ENCODE peak calls at places on chromosomes 7 and 10, in eight cellular contexts. D is ovary, L is prostate gland, H is HepG2, S is IMR-90, U is testis, O is uterus, E is adrenal gland. X is an unnamed sample.

GRCh38 chr7:121158665-121159064 is 170.1 kb upstream of the WNT16 start:
- DNase-seq in O (no peak), U (no peak), H (no peak), S (no peak), D (no peak), E (no peak), L (no peak), X (no peak)

GRCh38 chr10:118594392-118595063 is 920 bp downstream of the PRLHR start:
- DNase-seq in U (peak), L (no peak), S (peak), D (peak), H (no peak), E (peak), O (peak), X (no peak)

GRCh38 chr7:101903505-101903849 is 86.1 kb downstream of the CUX1 start:
- DNase-seq in O (no peak), U (no peak), E (no peak), S (no peak), D (no peak), H (no peak), L (no peak), X (no peak)

GRCh38 chr10:22740180-22740579 is 25.8 kb upstream of the PIP4K2A start:
- DNase-seq in U (no peak), L (no peak), D (no peak), O (no peak), S (peak), E (no peak), H (peak), X (no peak)

GRCh38 chr10:125035136-125035535 is 93.2 kb downstream of the ZRANB1 start:
- DNase-seq in H (peak), E (no peak), L (no peak), O (no peak), U (no peak), D (no peak), S (peak), X (no peak)

GRCh38 chr7:144027070-144027469 is 21.7 kb upstream of the OR2A5 start:
- DNase-seq in D (no peak), E (no peak), U (no peak), O (no peak), S (peak), L (no peak), H (peak), X (no peak)

GRCh38 chr10:35640474-35640873 is 1.6 kb downstream of the FZD8 start:
- DNase-seq in S (peak), U (peak), O (peak), D (peak), H (peak), L (peak), E (peak), X (no peak)

GRCh38 chr10:87054373-87055295 is 34.5 kb downstream of the FAM25A start:
- DNase-seq in L (no peak), U (no peak), E (peak), S (peak), D (no peak), H (no peak), O (no peak), X (no peak)

GRCh38 chr7:127290801-127291361 is 38.1 kb upstream of the GRM8 start:
- DNase-seq in E (no peak), H (no peak), L (no peak), U (no peak), O (no peak), D (no peak), S (peak), X (no peak)

GRCh38 chr10:125850766-125851731 is 27.7 kb downstream of the BCCIP start:
- DNase-seq in L (no peak), H (no peak), U (no peak), D (no peak), S (no peak), E (no peak), O (no peak), X (no peak)

GRCh38 chr10:122140477-122140902 is 130.6 kb upstream of the BTBD16 start:
- DNase-seq in L (no peak), U (no peak), E (no peak), S (peak), H (no peak), O (peak), D (no peak), X (no peak)

GRCh38 chr10:124864421-124865193 is 63.0 kb downstream of the ABRAXAS2 start:
- DNase-seq in U (no peak), L (peak), O (no peak), S (no peak), H (peak), D (no peak), E (peak), X (no peak)

GRCh38 chr10:22677333-22677732 is 37.0 kb downstream of the PIP4K2A start:
- DNase-seq in H (no peak), U (no peak), E (no peak), L (no peak), O (no peak), S (no peak), D (no peak), X (no peak)

GRCh38 chr7:70376561-70377031 is 755.3 kb upstream of the GALNT17 start:
- DNase-seq in U (no peak), S (no peak), D (no peak), H (no peak), L (no peak), O (no peak), E (no peak), X (no peak)

GRCh38 chr7:30430300-30430699 is 48.3 kb downstream of the NOD1 start:
- DNase-seq in U (no peak), H (no peak), S (no peak), E (peak), D (no peak), O (no peak), L (peak), X (no peak)

GRCh38 chr7:149707448-149707886 is 65.9 kb downstream of the ZNF467 start:
- DNase-seq in L (no peak), E (peak), D (no peak), S (no peak), O (no peak), H (peak), U (peak), X (no peak)

GRCh38 chr7:158263964-158264748 is 323.5 kb downstream of the PTPRN2 start:
- DNase-seq in O (no peak), S (no peak), E (no peak), D (no peak), L (no peak), U (no peak), H (peak), X (no peak)

GRCh38 chr7:96331233-96331632 is 9.3 kb upstream of the SLC25A13 start:
- DNase-seq in S (no peak), U (no peak), E (no peak), O (no peak), H (peak), L (no peak), D (no peak), X (no peak)

GRCh38 chr10:77926566-77927342 is at the start of gene DLG5:
- DNase-seq in H (no peak), S (peak), O (peak), L (peak), U (peak), D (peak), E (peak), X (no peak)

GRCh38 chr7:64914557-64914956 is 11.5 kb downstream of the ZNF273 start:
- DNase-seq in L (no peak), E (no peak), O (no peak), S (no peak), D (no peak), H (no peak), U (no peak), X (no peak)

GRCh38 chr7:128458956-128459355 is 3.3 kb downstream of the HILPDA start:
- DNase-seq in H (no peak), U (no peak), L (no peak), D (no peak), E (no peak), S (no peak), O (no peak), X (no peak)

GRCh38 chr10:131002031-131002861 is 309.3 kb downstream of the TCERG1L start:
- DNase-seq in D (no peak), L (no peak), E (no peak), O (no peak), H (no peak), U (peak), S (no peak), X (peak)

GRCh38 chr10:30373596-30374327 is 24.7 kb upstream of the MTPAP start:
- DNase-seq in O (no peak), H (no peak), E (no peak), L (no peak), S (no peak), U (no peak), D (no peak), X (no peak)

GRCh38 chr10:46006219-46006618 is 24.2 kb downstream of the NCOA4 start:
- DNase-seq in S (peak), O (no peak), L (no peak), U (no peak), D (no peak), H (no peak), E (no peak), X (no peak)

GRCh38 chr7:95430864-95431263 is 4.0 kb downstream of the PON2 start:
- DNase-seq in E (no peak), S (peak), D (no peak), L (no peak), U (no peak), O (no peak), H (peak), X (no peak)

GRCh38 chr7:99720370-99721128 is 14.4 kb downstream of the CYP3A7 start:
- DNase-seq in U (no peak), S (no peak), D (no peak), E (no peak), O (no peak), H (peak), L (no peak), X (no peak)

GRCh38 chr10:71061472-71061871 is 150.9 kb upstream of the UNC5B start:
- DNase-seq in E (no peak), D (no peak), H (no peak), U (no peak), S (no peak), L (no peak), O (no peak), X (no peak)

GRCh38 chr10:71084061-71084817 is 128.1 kb upstream of the UNC5B start:
- DNase-seq in O (no peak), L (no peak), E (peak), H (no peak), U (peak), D (peak), S (no peak), X (peak)

GRCh38 chr7:78279035-78279434 is 480.5 kb downstream of the PHTF2 start:
- DNase-seq in O (no peak), S (peak), U (no peak), L (no peak), D (no peak), E (no peak), H (no peak), X (no peak)

GRCh38 chr7:108596560-108596959 is 26.9 kb downstream of the DNAJB9 start:
- DNase-seq in H (no peak), S (no peak), O (no peak), E (no peak), L (no peak), U (no peak), D (no peak), X (no peak)
- TF ChIP-seq CTCF in H (no peak), S (no peak), O (no peak), E (no peak), L (no peak), U (no peak), D (no peak), X (no peak)

GRCh38 chr10:73734796-73735305 is 9.3 kb upstream of the SEC24C start:
- DNase-seq in O (no peak), H (no peak), S (no peak), U (no peak), D (no peak), E (no peak), L (no peak), X (no peak)

GRCh38 chr10:73732426-73732825 is 11.7 kb upstream of the SEC24C start:
- DNase-seq in D (no peak), S (no peak), E (no peak), L (no peak), O (no peak), U (no peak), H (no peak), X (no peak)

GRCh38 chr10:73732931-73733623 is 11.1 kb upstream of the SEC24C start:
- DNase-seq in D (no peak), S (no peak), O (no peak), E (no peak), H (no peak), L (no peak), U (no peak), X (no peak)

GRCh38 chr10:73731588-73732375 is 12.4 kb upstream of the SEC24C start:
- DNase-seq in O (no peak), L (no peak), E (no peak), S (no peak), H (no peak), D (peak), U (no peak), X (no peak)

DNA sequence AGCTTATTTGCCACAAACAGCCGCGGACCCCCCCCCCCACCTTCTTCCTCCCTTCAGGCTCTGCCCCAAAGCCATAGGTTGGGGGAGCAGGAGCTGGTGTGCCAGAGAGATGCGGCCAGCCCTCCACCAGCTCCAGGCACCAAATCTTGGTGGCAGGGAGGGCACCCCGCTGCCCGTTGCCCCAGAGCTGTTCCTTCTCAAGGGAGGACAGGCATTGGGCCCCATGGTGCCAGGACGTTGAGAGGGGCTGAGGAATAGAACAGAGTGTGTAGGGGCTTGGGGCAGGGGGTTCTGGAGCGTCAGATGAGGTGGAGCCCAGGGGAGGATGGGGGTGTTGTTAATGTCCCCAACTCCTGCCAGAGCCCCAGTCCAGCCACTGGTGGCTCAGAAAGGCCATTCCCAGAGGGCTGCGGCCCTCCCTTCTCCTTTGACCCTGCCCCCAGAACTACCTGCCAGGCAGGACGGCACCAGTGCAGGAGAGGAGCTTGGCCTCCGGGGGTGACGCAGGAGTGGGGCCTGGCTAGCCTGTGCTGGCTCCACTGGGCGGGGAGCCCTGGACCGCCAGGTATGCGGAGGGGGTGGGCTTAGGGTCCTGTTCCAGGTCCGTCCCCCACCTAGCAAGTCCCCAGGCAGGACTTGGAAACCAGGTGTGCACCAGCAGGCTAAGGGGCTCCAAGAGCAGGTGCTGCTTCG is 10.0 kb upstream of the SEC24C start:
- DNase-seq in D (no peak), O (no peak), H (no peak), U (no peak), S (no peak), L (no peak), E (no peak), X (no peak)
- TF ChIP-seq POLR2A in D (no peak), O (no peak), H (no peak), U (no peak), S (no peak), L (no peak), E (no peak), X (no peak)

GRCh38 chr10:14093735-14094484 is 236.8 kb downstream of the FRMD4A start:
- DNase-seq in H (no peak), L (no peak), O (no peak), S (peak), U (no peak), E (no peak), D (no peak), X (no peak)
- TF ChIP-seq CTCF in H (no peak), L (peak), O (peak), S (peak), U (no peak), E (peak), D (no peak), X (peak)

GRCh38 chr10:68330852-68331454 is 911 bp upstream of the HNRNPH3 start:
- DNase-seq in D (peak), E (peak), O (peak), H (no peak), U (peak), L (peak), S (peak), X (no peak)

GRCh38 chr10:68332259-68333057 is at the start of gene PBLD:
- DNase-seq in H (peak), E (peak), L (peak), S (peak), D (peak), U (peak), O (peak), X (no peak)

GRCh38 chr10:68331455-68332258 is at the start of gene HNRNPH3:
- DNase-seq in D (peak), L (peak), E (peak), S (peak), U (peak), H (peak), O (peak), X (peak)

GRCh38 chr10:68329506-68329861 is 2.4 kb upstream of the HNRNPH3 start:
- DNase-seq in E (no peak), H (no peak), L (no peak), S (no peak), D (no peak), U (no peak), O (no peak), X (no peak)

DNA sequence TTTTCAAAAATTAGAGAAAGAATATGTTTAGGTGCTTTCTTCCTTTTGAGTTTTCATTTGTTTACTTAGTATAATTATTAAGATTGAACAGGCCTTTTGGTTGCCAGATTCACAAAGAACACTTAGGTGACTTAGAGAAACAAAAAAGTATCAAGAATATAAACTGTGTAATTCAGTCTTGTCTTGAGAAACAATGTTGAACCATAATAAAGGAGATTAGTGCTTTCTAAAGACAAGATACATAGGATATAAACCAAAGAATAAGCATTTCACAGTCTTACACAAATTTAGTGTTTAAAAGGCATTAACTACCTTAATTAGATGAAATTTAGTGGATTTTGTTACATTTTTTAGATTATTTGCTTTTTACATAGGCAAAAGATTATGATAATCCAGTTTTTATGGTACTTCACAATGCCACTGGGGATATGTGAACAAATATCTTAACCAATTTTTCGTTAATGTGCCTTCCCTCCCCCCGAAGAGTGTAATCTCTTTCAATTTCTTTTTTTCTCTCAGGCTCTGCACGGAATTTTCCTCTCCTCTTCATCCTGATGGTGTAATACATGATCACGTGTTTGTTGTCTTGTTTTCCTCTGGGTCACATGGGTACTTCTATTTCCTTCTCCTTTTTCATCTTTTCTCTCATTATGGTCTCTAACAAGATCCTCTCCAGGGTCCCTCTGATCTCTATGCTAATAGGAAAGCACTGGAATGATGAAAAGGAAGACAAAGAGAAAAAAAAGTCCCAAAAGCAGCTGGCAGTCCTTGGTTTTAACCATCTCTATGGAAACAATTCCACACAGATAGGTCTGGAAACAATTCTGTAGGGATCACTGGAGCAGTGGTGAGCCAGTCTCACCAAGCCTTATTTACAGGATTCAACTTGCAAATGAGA is 3.7 kb upstream of the HNRNPH3 start:
- DNase-seq in U (no peak), S (peak), L (no peak), H (peak), O (peak), D (no peak), E (peak), X (no peak)
- TF ChIP-seq POLR2A in U (no peak), S (no peak), L (no peak), H (no peak), O (no peak), D (peak), E (peak), X (no peak)

GRCh38 chr10:111281516-111281915 is 204.7 kb downstream of the ADRA2A start:
- DNase-seq in H (peak), D (no peak), O (no peak), E (no peak), S (no peak), L (no peak), U (peak), X (no peak)
- TF ChIP-seq CTCF in H (no peak), D (no peak), O (peak), E (peak), S (no peak), L (no peak), U (peak), X (no peak)